ENCODE peak calls at places on chromosomes 1 and 21, in four cellular contexts. One of them, this sample, is unnamed.

GRCh38 chr21:35120631-35121180 is 71.6 kb upstream of the RUNX1 start:
- DNase-seq in adrenal gland: no peak
- DNase-seq in tibial nerve: no peak
- DNase-seq in body of pancreas: no peak
- DNase-seq in this sample: no peak

GRCh38 chr1:87330201-87330953 is 1.7 kb downstream of the LMO4 start:
- DNase-seq in adrenal gland: peak; percentile 16
- DNase-seq in tibial nerve: peak; percentile 40
- DNase-seq in body of pancreas: no peak
- DNase-seq in this sample: peak; percentile 67

GRCh38 chr1:6743189-6744101 is 41.8 kb upstream of the CAMTA1 start:
- DNase-seq in adrenal gland: peak; percentile 49
- DNase-seq in tibial nerve: peak; percentile 58
- DNase-seq in body of pancreas: no peak
- DNase-seq in this sample: peak; percentile 27

GRCh38 chr1:40182956-40183710 is 21.9 kb downstream of the RLF start:
- DNase-seq in adrenal gland: peak; percentile 22
- DNase-seq in tibial nerve: no peak
- DNase-seq in body of pancreas: no peak
- DNase-seq in this sample: peak; percentile 67

GRCh38 chr1:30748098-30748698 is 9.4 kb downstream of the LAPTM5 start:
- DNase-seq in adrenal gland: no peak
- DNase-seq in tibial nerve: no peak
- DNase-seq in body of pancreas: no peak
- DNase-seq in this sample: peak; percentile 31

GRCh38 chr21:30104246-30104645 is 62.4 kb downstream of the CLDN17 start:
- DNase-seq in adrenal gland: no peak
- DNase-seq in tibial nerve: no peak
- DNase-seq in body of pancreas: no peak
- DNase-seq in this sample: no peak

GRCh38 chr1:150925080-150925479 is 1.1 kb upstream of the SETDB1 start:
- DNase-seq in adrenal gland: peak; percentile 14
- DNase-seq in tibial nerve: no peak
- DNase-seq in body of pancreas: no peak
- DNase-seq in this sample: no peak

GRCh38 chr1:228337711-228338520 is 68.7 kb downstream of the TRIM11 start:
- DNase-seq in adrenal gland: no peak
- DNase-seq in tibial nerve: no peak
- DNase-seq in body of pancreas: peak; percentile 7
- DNase-seq in this sample: no peak

GRCh38 chr1:155049651-155050559 is 1.2 kb upstream of the ADAM15 start:
- DNase-seq in adrenal gland: no peak
- DNase-seq in tibial nerve: no peak
- DNase-seq in body of pancreas: no peak
- DNase-seq in this sample: no peak

GRCh38 chr1:153985984-153986761 is at the start of gene RAB13:
- DNase-seq in adrenal gland: peak; percentile 89
- DNase-seq in tibial nerve: peak; percentile 78
- DNase-seq in body of pancreas: peak; percentile 91
- DNase-seq in this sample: peak; percentile 70
- TF ChIP-seq POLR2A in adrenal gland: peak; percentile 60
- TF ChIP-seq POLR2A in tibial nerve: no peak
- TF ChIP-seq POLR2A in body of pancreas: peak; percentile 61
- TF ChIP-seq POLR2A in this sample: no peak

GRCh38 chr1:160342953-160343869 is at the start of the genes COPA and NCSTN:
- DNase-seq in adrenal gland: peak; percentile 95
- DNase-seq in tibial nerve: peak; percentile 89
- DNase-seq in body of pancreas: peak; percentile 92
- DNase-seq in this sample: peak; percentile 96
- TF ChIP-seq POLR2A in adrenal gland: peak; percentile 90
- TF ChIP-seq POLR2A in tibial nerve: peak; percentile 69
- TF ChIP-seq POLR2A in body of pancreas: peak; percentile 96
- TF ChIP-seq POLR2A in this sample: peak; percentile 93

GRCh38 chr1:156193488-156194299 is at the start of gene SLC25A44:
- DNase-seq in adrenal gland: peak; percentile 98
- DNase-seq in tibial nerve: peak; percentile 96
- DNase-seq in body of pancreas: peak; percentile 97
- DNase-seq in this sample: peak; percentile 99
- TF ChIP-seq POLR2A in adrenal gland: peak; percentile 65
- TF ChIP-seq POLR2A in tibial nerve: no peak
- TF ChIP-seq POLR2A in body of pancreas: peak; percentile 82
- TF ChIP-seq POLR2A in this sample: peak; percentile 94

GRCh38 chr1:54096491-54097235 is 43.3 kb downstream of the TCEANC2 start:
- DNase-seq in adrenal gland: no peak
- DNase-seq in tibial nerve: no peak
- DNase-seq in body of pancreas: no peak
- DNase-seq in this sample: no peak

GRCh38 chr1:54094001-54094729 is 40.8 kb downstream of the TCEANC2 start:
- DNase-seq in adrenal gland: no peak
- DNase-seq in tibial nerve: no peak
- DNase-seq in body of pancreas: peak; percentile 37
- DNase-seq in this sample: no peak

GRCh38 chr1:54099211-54099610 is 45.8 kb downstream of the TCEANC2 start:
- DNase-seq in adrenal gland: no peak
- DNase-seq in tibial nerve: no peak
- DNase-seq in body of pancreas: no peak
- DNase-seq in this sample: no peak

GRCh38 chr1:54100500-54100899 is 47.1 kb downstream of the TCEANC2 start:
- DNase-seq in adrenal gland: no peak
- DNase-seq in tibial nerve: no peak
- DNase-seq in body of pancreas: no peak
- DNase-seq in this sample: no peak

GRCh38 chr1:54095543-54096286 is 42.3 kb downstream of the TCEANC2 start:
- DNase-seq in adrenal gland: peak; percentile 44
- DNase-seq in tibial nerve: no peak
- DNase-seq in body of pancreas: no peak
- DNase-seq in this sample: no peak
- TF ChIP-seq POLR2A in adrenal gland: no peak
- TF ChIP-seq POLR2A in tibial nerve: no peak
- TF ChIP-seq POLR2A in body of pancreas: no peak
- TF ChIP-seq POLR2A in this sample: no peak

DNA sequence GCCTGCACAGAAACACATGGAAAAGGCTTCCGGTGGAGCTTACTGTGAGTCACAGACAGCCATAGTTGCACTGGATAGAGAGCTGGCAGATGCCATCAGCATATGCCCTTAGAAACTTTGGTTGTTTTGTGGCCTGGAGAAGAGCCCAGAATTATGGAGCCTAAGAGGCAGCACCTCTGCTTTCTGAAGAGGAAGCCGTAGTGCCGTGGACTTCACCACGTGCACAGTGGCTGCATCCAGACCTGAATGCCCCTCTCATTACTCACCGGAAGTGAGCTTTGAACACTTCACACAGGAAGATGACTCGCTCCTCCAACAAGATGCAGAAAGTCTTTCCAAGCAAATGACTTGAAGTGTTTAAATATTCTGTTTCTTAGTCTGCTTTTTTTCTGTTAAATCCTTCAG is 28.4 kb downstream of the JUN start:
- DNase-seq in adrenal gland: peak; percentile 67
- DNase-seq in tibial nerve: peak; percentile 33
- DNase-seq in body of pancreas: peak; percentile 47
- DNase-seq in this sample: peak; percentile 23
- TF ChIP-seq POLR2A in adrenal gland: no peak
- TF ChIP-seq POLR2A in tibial nerve: no peak
- TF ChIP-seq POLR2A in body of pancreas: no peak
- TF ChIP-seq POLR2A in this sample: no peak

GRCh38 chr1:19165501-19165900 is 44.6 kb downstream of the UBR4 start:
- DNase-seq in adrenal gland: no peak
- DNase-seq in tibial nerve: no peak
- DNase-seq in body of pancreas: no peak
- DNase-seq in this sample: no peak
- TF ChIP-seq POLR2A in adrenal gland: no peak
- TF ChIP-seq POLR2A in tibial nerve: no peak
- TF ChIP-seq POLR2A in body of pancreas: no peak
- TF ChIP-seq POLR2A in this sample: no peak

DNA sequence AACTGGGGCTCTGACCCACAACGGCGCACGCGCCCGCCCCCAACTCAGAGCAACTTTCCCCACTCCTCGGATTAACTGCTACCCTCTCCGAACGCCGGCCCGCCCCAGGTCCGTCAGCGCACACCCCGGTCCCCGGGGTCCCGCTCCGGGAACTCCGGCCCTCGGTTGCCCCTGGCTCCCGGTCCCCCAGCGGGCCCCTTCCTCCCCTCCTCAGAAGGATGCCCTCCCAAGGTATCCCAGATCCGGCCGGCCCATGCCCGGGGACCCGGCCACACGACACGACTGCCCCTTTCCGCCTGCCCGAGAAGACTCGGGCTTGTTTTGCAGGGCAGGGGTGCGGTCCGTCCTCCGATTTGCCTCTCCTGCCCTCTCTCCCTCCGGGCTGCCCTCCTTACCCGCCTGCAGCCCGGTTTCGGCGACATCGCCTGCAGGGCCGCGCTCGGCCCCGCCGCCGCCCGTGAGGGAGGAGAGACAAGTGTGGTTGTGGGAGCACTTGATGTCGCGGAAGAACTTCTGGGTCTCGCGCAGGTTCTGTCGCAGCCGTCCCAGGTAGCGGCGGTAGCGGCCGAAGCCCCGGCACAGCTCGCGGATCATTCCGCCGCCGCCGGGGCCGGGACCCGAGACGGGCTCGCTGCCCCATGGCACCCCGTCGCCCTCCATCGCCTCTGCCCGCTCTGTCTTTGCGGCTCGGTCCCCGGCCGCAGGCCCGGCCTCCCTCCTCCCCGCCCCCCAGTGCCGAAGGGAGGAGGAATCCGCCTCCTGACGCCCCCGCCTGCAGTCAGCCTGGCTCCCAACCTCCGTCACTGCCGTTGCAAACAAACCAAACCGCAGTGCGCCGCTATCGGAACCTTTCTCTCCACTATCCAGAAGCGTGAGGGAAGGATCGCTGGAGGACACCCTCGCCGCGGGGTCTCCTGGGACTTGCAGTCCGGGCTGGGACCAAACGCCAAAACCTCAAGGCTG is at the start of gene DSTYK:
- DNase-seq in adrenal gland: peak; percentile 96
- DNase-seq in tibial nerve: peak; percentile 90
- DNase-seq in body of pancreas: peak; percentile 90
- DNase-seq in this sample: peak; percentile 97
- TF ChIP-seq POLR2A in adrenal gland: peak; percentile 92
- TF ChIP-seq POLR2A in tibial nerve: peak; percentile 78
- TF ChIP-seq POLR2A in body of pancreas: peak; percentile 87
- TF ChIP-seq POLR2A in this sample: peak; percentile 93

GRCh38 chr1:207049514-207049913 is 1.5 kb downstream of the YOD1 start:
- DNase-seq in adrenal gland: no peak
- DNase-seq in tibial nerve: no peak
- DNase-seq in body of pancreas: no peak
- DNase-seq in this sample: no peak

GRCh38 chr1:207049974-207050391 is 1.0 kb downstream of the YOD1 start:
- DNase-seq in adrenal gland: peak; percentile 73
- DNase-seq in tibial nerve: peak; percentile 76
- DNase-seq in body of pancreas: peak; percentile 57
- DNase-seq in this sample: peak; percentile 73

GRCh38 chr1:207051615-207051943 is 571 bp upstream of the YOD1 start:
- DNase-seq in adrenal gland: no peak
- DNase-seq in tibial nerve: no peak
- DNase-seq in body of pancreas: no peak
- DNase-seq in this sample: no peak

GRCh38 chr1:207050428-207050767 is 610 bp downstream of the YOD1 start:
- DNase-seq in adrenal gland: no peak
- DNase-seq in tibial nerve: no peak
- DNase-seq in body of pancreas: no peak
- DNase-seq in this sample: no peak

GRCh38 chr1:207050768-207051614 is at the start of gene YOD1:
- DNase-seq in adrenal gland: peak; percentile 95
- DNase-seq in tibial nerve: peak; percentile 91
- DNase-seq in body of pancreas: peak; percentile 95
- DNase-seq in this sample: peak; percentile 93
- TF ChIP-seq POLR2A in adrenal gland: peak; percentile 48
- TF ChIP-seq POLR2A in tibial nerve: no peak
- TF ChIP-seq POLR2A in body of pancreas: peak; percentile 61
- TF ChIP-seq POLR2A in this sample: peak; percentile 87

This sample was measured in erythroblast.